ENCODE peak calls at places on chromosomes 11 and 22, in nine cellular contexts. G is NB4, S is cardiac muscle cell, F is IMR-90, H is astrocyte of the cerebellum, C is lower leg skin, N is A673, I is neural crest cell, V is stomach. L is an unnamed sample.

GRCh38 chr11:47946682-47947575 is 33.4 kb upstream of the PTPRJ start:
- DNase-seq in S (peak; percentile 97), G (peak; percentile 94), N (peak; percentile 82), C (peak; percentile 69), F (peak; percentile 95), H (peak; percentile 97), I (no peak), V (peak; percentile 84), L (peak; percentile 65)

GRCh38 chr22:23357028-23357427 is 176.7 kb downstream of the BCR start:
- DNase-seq in N (no peak), F (no peak), I (no peak), S (no peak), C (no peak), H (no peak), V (no peak), G (no peak), L (no peak)

GRCh38 chr11:59992420-59992819 is 24.6 kb upstream of the OOSP4B start:
- DNase-seq in F (no peak), S (no peak), H (no peak), I (no peak), C (no peak), G (peak; percentile 15), V (no peak), N (no peak), L (no peak)

GRCh38 chr11:106246495-106246894 is 169.0 kb downstream of the AASDHPPT start:
- DNase-seq in H (no peak), G (no peak), I (no peak), V (no peak), S (no peak), C (no peak), N (no peak), F (no peak), L (no peak)

GRCh38 chr11:16000065-16000464 is 356.3 kb downstream of the SOX6 start:
- DNase-seq in S (peak; percentile 85), H (peak; percentile 73), G (no peak), V (no peak), F (peak; percentile 86), C (no peak), I (no peak), N (no peak), L (no peak)

GRCh38 chr11:62573006-62573591 is 592 bp downstream of the EEF1G start:
- DNase-seq in C (no peak), S (peak; percentile 30), V (no peak), G (peak; percentile 59), H (no peak), I (no peak), F (no peak), N (peak; percentile 37), L (no peak)

GRCh38 chr22:32080904-32081303 is 37.8 kb downstream of the SLC5A1 start:
- DNase-seq in F (peak; percentile 47), H (peak; percentile 43), S (peak; percentile 77), N (peak; percentile 69), I (no peak), G (peak; percentile 67), V (peak; percentile 45), C (no peak), L (no peak)

GRCh38 chr11:47376543-47377371 is 1.6 kb downstream of the SPI1 start:
- DNase-seq in C (peak; percentile 24), G (peak; percentile 87), I (no peak), F (no peak), V (no peak), N (no peak), S (peak; percentile 21), H (no peak), L (no peak)

GRCh38 chr11:126646701-126647209 is 291.3 kb downstream of the ST3GAL4 start:
- DNase-seq in H (no peak), V (no peak), N (no peak), I (no peak), S (peak; percentile 11), F (peak; percentile 44), C (no peak), G (no peak), L (no peak)

GRCh38 chr11:45921561-45922424 is 663 bp upstream of the LARGE2 start:
- DNase-seq in G (no peak), V (peak; percentile 89), I (no peak), C (no peak), S (no peak), F (no peak), N (peak; percentile 45), H (no peak), L (peak; percentile 62)

GRCh38 chr22:49937758-49938564 is 19.5 kb downstream of the CRELD2 start:
- DNase-seq in C (no peak), I (no peak), N (no peak), V (peak; percentile 29), H (no peak), F (no peak), S (peak; percentile 32), G (no peak), L (no peak)

GRCh38 chr11:3341298-3341697 is 37.6 kb downstream of the ZNF195 start:
- DNase-seq in S (peak; percentile 41), V (peak; percentile 73), G (peak; percentile 71), I (peak; percentile 36), N (peak; percentile 67), H (no peak), C (peak; percentile 34), F (no peak), L (peak; percentile 67)

GRCh38 chr11:129021295-129021694 is 78.6 kb upstream of the TP53AIP1 start:
- DNase-seq in G (peak; percentile 11), C (no peak), F (no peak), S (peak; percentile 12), H (no peak), V (no peak), I (no peak), N (peak; percentile 3), L (no peak)

GRCh38 chr11:2724653-2725366 is 25.0 kb upstream of the KCNQ1OT1 start:
- DNase-seq in S (peak; percentile 87), H (no peak), N (no peak), I (no peak), F (no peak), V (no peak), C (no peak), G (no peak), L (peak; percentile 62)

GRCh38 chr11:68436985-68437926 is 23.3 kb upstream of the PPP6R3 start:
- DNase-seq in V (no peak), I (no peak), G (peak; percentile 86), H (no peak), S (peak; percentile 89), C (no peak), F (peak; percentile 72), N (peak; percentile 85), L (peak; percentile 70)

GRCh38 chr11:63903884-63904283 is 13.1 kb downstream of the RCOR2 start:
- DNase-seq in N (no peak), V (no peak), G (no peak), C (no peak), S (no peak), I (no peak), F (no peak), H (no peak), L (no peak)

GRCh38 chr11:82936261-82936660 is 34.7 kb downstream of the DDIAS start:
- DNase-seq in C (no peak), F (peak; percentile 31), N (no peak), G (no peak), I (no peak), V (no peak), H (no peak), S (peak; percentile 81), L (no peak)

GRCh38 chr22:23007823-23008222 is 62.5 kb upstream of the GNAZ start:
- DNase-seq in V (no peak), G (no peak), I (no peak), N (no peak), H (no peak), F (no peak), S (no peak), C (no peak), L (no peak)

GRCh38 chr11:43746670-43747069 is 66.1 kb downstream of the HSD17B12 start:
- DNase-seq in G (no peak), C (no peak), H (no peak), V (no peak), I (no peak), N (no peak), F (no peak), S (no peak), L (no peak)

GRCh38 chr11:34546511-34547206 is 33.1 kb upstream of the ELF5 start:
- DNase-seq in C (no peak), I (no peak), N (no peak), V (no peak), F (no peak), H (no peak), S (no peak), G (no peak), L (no peak)

DNA sequence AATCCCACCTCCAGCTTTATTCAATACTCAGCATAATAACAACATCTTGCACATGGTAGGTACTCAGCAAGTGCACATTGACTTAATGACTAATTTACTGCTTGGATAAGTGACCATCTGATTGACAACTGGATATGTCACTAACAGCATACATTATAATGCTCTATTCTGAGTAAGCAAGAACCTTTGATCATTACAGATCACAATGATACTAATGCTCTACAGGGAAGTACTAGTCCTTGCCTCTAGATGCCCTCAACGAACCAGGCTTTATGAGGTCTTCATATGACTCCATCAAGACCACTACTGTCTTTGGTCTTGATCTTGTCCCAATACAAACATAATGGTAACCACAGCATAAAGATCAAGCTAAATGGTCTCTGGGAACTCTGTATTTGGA is 167.6 kb upstream of the MTMR2 start:
- DNase-seq in N (peak; percentile 49), S (peak; percentile 40), C (no peak), V (no peak), G (peak; percentile 72), I (no peak), H (no peak), F (peak; percentile 27), L (no peak)
- TF ChIP-seq CTCF in N (peak; percentile 51), S (no peak), C (no peak), V (no peak), G (peak; percentile 24), I (no peak), H (peak; percentile 18), F (peak; percentile 23), L (no peak)

GRCh38 chr11:76248210-76248609 is 41.9 kb upstream of the WNT11 start:
- DNase-seq in I (no peak), F (no peak), V (no peak), N (no peak), H (no peak), C (no peak), S (peak; percentile 15), G (no peak), L (peak; percentile 50)
- TF ChIP-seq CTCF in I (peak; percentile 30), F (peak; percentile 20), V (no peak), N (peak; percentile 53), H (peak; percentile 13), C (no peak), S (peak; percentile 34), G (peak; percentile 49), L (no peak)

DNA sequence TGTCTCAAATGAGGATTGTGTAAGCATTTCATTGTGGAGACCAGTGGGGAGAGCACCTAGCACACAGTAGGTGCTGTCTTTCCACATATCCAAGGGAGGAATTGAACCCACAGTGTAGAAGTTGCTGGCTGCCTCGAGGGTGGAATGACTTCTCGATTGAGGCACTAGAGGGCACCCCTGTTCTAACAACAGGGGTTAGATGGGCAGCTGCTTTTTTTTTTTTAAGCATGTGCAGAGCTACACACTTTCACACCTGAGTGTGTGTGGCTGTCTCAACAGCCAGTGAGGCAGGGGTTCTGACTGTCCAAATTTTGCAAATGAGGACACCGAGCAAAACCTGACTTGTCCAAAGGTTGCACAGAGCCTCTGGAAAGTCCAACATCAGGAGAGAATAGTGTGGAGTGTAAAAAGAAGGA is 118.2 kb upstream of the CRYBB3 start:
- DNase-seq in G (peak; percentile 43), F (peak; percentile 4), V (peak; percentile 57), I (peak; percentile 9), N (peak; percentile 47), C (no peak), S (peak; percentile 39), H (no peak), L (no peak)
- TF ChIP-seq CTCF in G (peak; percentile 58), F (peak; percentile 24), V (peak; percentile 57), I (peak; percentile 67), N (peak; percentile 65), C (no peak), S (peak; percentile 54), H (peak; percentile 48), L (peak; percentile 52)

GRCh38 chr11:1303196-1303821 is 6.1 kb downstream of the TOLLIP start:
- DNase-seq in C (no peak), G (peak; percentile 22), H (no peak), V (peak; percentile 57), F (no peak), S (no peak), N (no peak), I (peak; percentile 28), L (no peak)
- TF ChIP-seq CTCF in C (no peak), G (no peak), H (peak; percentile 50), V (no peak), F (peak; percentile 24), S (peak; percentile 14), N (no peak), I (peak; percentile 50), L (no peak)